ENCODE peak calls at places on chromosome 16, in four cellular contexts. Z, W, G and N are unnamed samples.

GRCh38 chr16:14007460-14007859 is 63.7 kb upstream of the MRTFB start:
- DNase-seq in W (peak; percentile 79), G (no peak), Z (no peak), N (no peak)

GRCh38 chr16:88941933-88942909 is 34.8 kb downstream of the CBFA2T3 start:
- DNase-seq in G (peak; percentile 56), W (no peak), Z (no peak), N (peak; percentile 44)

GRCh38 chr16:30951785-30952184 is 2.9 kb downstream of the ORAI3 start:
- DNase-seq in W (peak; percentile 56), Z (peak; percentile 91), G (no peak), N (no peak)

GRCh38 chr16:89019511-89019910 is 42.5 kb upstream of the CBFA2T3 start:
- DNase-seq in W (no peak), Z (no peak), G (no peak), N (no peak)

GRCh38 chr16:1158456-1159324 is 5.8 kb downstream of the CACNA1H start:
- DNase-seq in G (no peak), W (peak; percentile 38), Z (peak; percentile 91), N (peak; percentile 50)

GRCh38 chr16:83458612-83459011 is 349.2 kb upstream of the HSBP1 start:
- DNase-seq in W (peak; percentile 70), Z (no peak), G (no peak), N (no peak)

GRCh38 chr16:4487955-4488481 is 11.8 kb downstream of the HMOX2 start:
- DNase-seq in W (peak; percentile 80), Z (no peak), G (no peak), N (no peak)

GRCh38 chr16:89080251-89080853 is 13.3 kb upstream of the ACSF3 start:
- DNase-seq in W (no peak), G (no peak), Z (no peak), N (no peak)

GRCh38 chr16:49183911-49184310 is 97.7 kb downstream of the CBLN1 start:
- DNase-seq in G (no peak), Z (no peak), W (no peak), N (peak; percentile 29)

GRCh38 chr16:48291303-48291702 is 44.0 kb upstream of the ABCC11 start:
- DNase-seq in G (no peak), Z (no peak), W (peak; percentile 56), N (no peak)

GRCh38 chr16:82082543-82083244 is 47.6 kb downstream of the HSD17B2 start:
- DNase-seq in Z (no peak), W (peak; percentile 65), G (no peak), N (no peak)

GRCh38 chr16:4660454-4661007 is 32.8 kb upstream of the NUDT16L1 start:
- DNase-seq in Z (peak; percentile 51), G (peak; percentile 79), W (peak; percentile 85), N (peak; percentile 20)

GRCh38 chr16:19377864-19378263 is 39.8 kb upstream of the TMC5 start:
- DNase-seq in W (no peak), G (no peak), Z (no peak), N (no peak)

GRCh38 chr16:1924095-1924494 is 5.9 kb upstream of the HS3ST6 start:
- DNase-seq in W (no peak), G (no peak), Z (no peak), N (no peak)

GRCh38 chr16:81798311-81799137 is 19.4 kb downstream of the PLCG2 start:
- DNase-seq in W (no peak), Z (no peak), G (no peak), N (no peak)

GRCh38 chr16:73831197-73831596 is 465.4 kb upstream of the PSMD7 start:
- DNase-seq in Z (no peak), G (no peak), W (no peak), N (no peak)

GRCh38 chr16:75455677-75456076 is 8.8 kb downstream of the TMEM170A start:
- DNase-seq in G (no peak), Z (no peak), W (no peak), N (no peak)

GRCh38 chr16:89489040-89489721 is 1.2 kb downstream of the ANKRD11 start:
- DNase-seq in W (peak; percentile 94), G (peak; percentile 93), Z (peak; percentile 91), N (peak; percentile 85)

GRCh38 chr16:24896439-24896838 is 50.7 kb downstream of the SLC5A11 start:
- DNase-seq in G (no peak), Z (no peak), W (no peak), N (no peak)

GRCh38 chr16:89828870-89829629 is 775 bp downstream of the SPIRE2 start:
- DNase-seq in G (no peak), W (no peak), Z (no peak), N (no peak)

GRCh38 chr16:84214451-84215066 is 23.6 kb downstream of the ADAD2 start:
- DNase-seq in G (no peak), Z (no peak), W (no peak), N (no peak)

GRCh38 chr16:73304008-73304814 is 256.3 kb upstream of the ZFHX3 start:
- DNase-seq in Z (no peak), W (no peak), G (no peak), N (no peak)

GRCh38 chr16:56426585-56426984 is 1.2 kb upstream of the AMFR start:
- DNase-seq in Z (no peak), W (no peak), G (no peak), N (no peak)

GRCh38 chr16:12620150-12620549 is 183.5 kb downstream of the CPPED1 start:
- DNase-seq in Z (no peak), W (no peak), G (no peak), N (no peak)

GRCh38 chr16:85377388-85378144 is 235.6 kb upstream of the GSE1 start:
- DNase-seq in Z (no peak), G (no peak), W (peak; percentile 29), N (no peak)

GRCh38 chr16:85378145-85379040 is 234.7 kb upstream of the GSE1 start:
- DNase-seq in W (no peak), Z (no peak), G (no peak), N (no peak)

GRCh38 chr16:85380002-85380395 is 233.1 kb upstream of the GSE1 start:
- DNase-seq in Z (no peak), G (no peak), W (no peak), N (no peak)

GRCh38 chr16:85380905-85381737 is 232.0 kb upstream of the GSE1 start:
- DNase-seq in G (no peak), W (no peak), Z (no peak), N (no peak)

GRCh38 chr16:85379041-85380001 is 233.8 kb upstream of the GSE1 start:
- DNase-seq in W (no peak), G (no peak), Z (no peak), N (no peak)
- H3K4me1 ChIP-seq in W (peaks cover 3% of the 10 kb centered on the region), G (no peaks in the 10 kb centered on the region), Z (peaks cover 8% of the 10 kb centered on the region), N (no peaks in the 10 kb centered on the region)

GRCh38 chr16:28562199-28562598 is 8.5 kb downstream of the SGF29 start:
- DNase-seq in W (no peak), Z (no peak), G (no peak), N (no peak)
- H3K27me3 ChIP-seq in W (no peaks in the 10 kb centered on the region), Z (no peaks in the 10 kb centered on the region), G (no peaks in the 10 kb centered on the region), N (no peaks in the 10 kb centered on the region)

GRCh38 chr16:71675380-71675779 is 49.1 kb downstream of the PHLPP2 start:
- DNase-seq in G (no peak), Z (no peak), W (no peak), N (no peak)

GRCh38 chr16:71672125-71672524 is 46.1 kb downstream of the MARVELD3 start:
- DNase-seq in Z (no peak), G (no peak), W (no peak), N (no peak)

GRCh38 chr16:71671165-71671564 is 45.2 kb downstream of the MARVELD3 start:
- DNase-seq in W (no peak), Z (no peak), G (no peak), N (no peak)

GRCh38 chr16:71674229-71674628 is 48.2 kb downstream of the MARVELD3 start:
- DNase-seq in G (no peak), Z (no peak), W (no peak), N (no peak)

DNA sequence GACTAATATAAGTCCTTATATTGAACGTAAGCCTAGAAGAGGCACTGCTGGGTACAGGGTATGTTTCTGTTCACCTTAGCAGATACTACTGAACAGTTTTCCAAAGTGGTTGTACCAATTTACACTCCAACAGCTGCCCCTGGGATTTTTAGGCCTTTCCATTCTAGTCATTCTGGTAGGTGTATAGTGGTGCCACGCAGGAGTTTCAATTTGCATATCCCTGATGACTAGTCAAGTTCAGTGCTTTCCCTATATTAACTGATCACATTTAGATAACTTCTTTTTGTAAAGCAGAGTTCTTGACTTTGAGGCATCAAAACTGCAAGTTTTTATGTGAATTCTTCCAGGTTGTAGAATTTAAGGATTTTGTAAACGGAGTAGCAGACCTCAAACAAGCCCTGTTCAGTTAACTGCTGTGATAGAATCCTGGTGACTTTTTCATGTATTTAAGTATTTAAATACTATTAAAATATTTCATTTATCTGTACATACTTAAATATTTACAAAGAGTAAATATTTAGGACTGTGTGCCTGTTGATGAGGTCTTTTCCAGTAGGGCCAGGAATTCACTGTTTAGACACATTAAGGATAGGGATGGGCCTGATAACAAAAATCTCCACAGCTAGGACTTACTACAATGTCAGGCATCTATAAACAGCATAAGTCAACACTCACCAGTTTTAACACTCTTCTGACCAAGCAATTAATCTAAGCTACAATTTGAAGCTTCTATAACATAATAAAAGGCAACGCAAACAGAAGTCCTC is 47.4 kb downstream of the MARVELD3 start:
- DNase-seq in W (no peak), Z (no peak), G (no peak), N (no peak)
- H3K36me3 ChIP-seq in W (peaks cover 3% of the 10 kb centered on the region), Z (no peaks in the 10 kb centered on the region), G (peaks cover 9% of the 10 kb centered on the region), N (peaks cover 15% of the 10 kb centered on the region)

DNA sequence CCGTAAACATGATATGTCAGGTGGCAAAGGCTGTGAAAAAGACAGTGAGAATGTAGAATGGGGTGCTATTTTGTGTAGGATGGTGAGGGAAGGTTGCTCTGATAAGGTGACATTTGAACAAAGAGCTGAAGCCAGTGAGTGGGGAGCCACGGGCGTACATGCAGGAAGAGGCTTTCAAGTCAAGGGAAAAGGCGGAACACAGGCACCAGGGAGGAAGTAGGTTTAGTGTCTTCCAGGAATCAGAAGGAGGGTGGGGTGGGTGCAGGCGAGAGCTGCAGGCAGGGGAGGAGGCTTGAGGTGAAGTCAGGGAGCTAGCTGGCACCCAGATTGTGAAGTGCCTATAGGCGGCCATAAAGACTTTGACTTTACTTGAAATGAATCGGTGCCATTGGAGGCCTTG is 14.1 kb downstream of the ZFP90 start:
- DNase-seq in G (no peak), W (no peak), Z (no peak), N (no peak)
- H3K4me1 ChIP-seq in G (peaks cover 9% of the 10 kb centered on the region), W (no peaks in the 10 kb centered on the region), Z (no peaks in the 10 kb centered on the region), N (no peaks in the 10 kb centered on the region)

GRCh38 chr16:86512860-86513470 is 2.6 kb downstream of the FOXF1 start:
- DNase-seq in W (no peak), Z (no peak), G (no peak), N (no peak)
- H3K27me3 ChIP-seq in W (no peaks in the 10 kb centered on the region), Z (peaks cover 12% of the 10 kb centered on the region), G (no peaks in the 10 kb centered on the region), N (no peaks in the 10 kb centered on the region)

GRCh38 chr16:15971435-15971805 is 22.0 kb downstream of the ABCC1 start:
- DNase-seq in W (no peak), G (no peak), Z (no peak), N (no peak)

GRCh38 chr16:15972046-15972868 is 22.8 kb downstream of the ABCC1 start:
- DNase-seq in W (peak; percentile 73), Z (no peak), G (no peak), N (no peak)

GRCh38 chr16:15967655-15968315 is 18.4 kb downstream of the ABCC1 start:
- DNase-seq in G (no peak), W (no peak), Z (no peak), N (no peak)

GRCh38 chr16:15970743-15971434 is 21.5 kb downstream of the ABCC1 start:
- DNase-seq in W (no peak), Z (no peak), G (no peak), N (no peak)

DNA sequence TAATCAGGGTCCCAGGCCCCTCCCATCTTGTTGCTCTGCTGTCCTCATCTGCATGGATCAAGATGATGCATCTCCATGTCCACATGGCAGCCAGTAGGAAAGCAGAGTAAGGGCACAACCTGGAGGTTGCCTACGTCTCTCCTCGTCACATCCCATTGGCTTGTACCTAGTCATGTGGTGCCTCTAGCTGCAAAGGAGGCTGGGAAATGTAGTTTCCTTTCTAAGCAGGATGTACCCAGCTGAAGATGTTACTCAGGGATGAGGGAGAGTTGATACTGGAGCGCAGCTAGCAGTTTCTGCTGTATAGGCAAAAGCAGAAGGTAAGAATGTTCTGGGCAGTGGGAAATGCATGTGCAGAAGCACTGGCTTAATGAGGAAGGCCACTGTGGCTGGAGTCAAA is 20.8 kb downstream of the ABCC1 start:
- DNase-seq in W (no peak), Z (no peak), G (no peak), N (no peak)
- H3K36me3 ChIP-seq in W (peaks cover 6% of the 10 kb centered on the region), Z (no peaks in the 10 kb centered on the region), G (peaks cover 7% of the 10 kb centered on the region), N (peaks cover 4% of the 10 kb centered on the region)